ENCODE peak calls at places on chromosome X, in eight cellular contexts. O is left lung, P is heart right ventricle, K is GM12865, C is endodermal cell, L is neural progenitor cell, H is WERI-Rb-1, Y is lower lobe of right lung. J is an unnamed sample.

GRCh38 chrX:118347131-118347530 is 1.2 kb downstream of the WDR44 start:
- DNase-seq in O (no peak), P (no peak), K (peak), C (no peak), L (peak), H (no peak), Y (no peak), J (peak)

GRCh38 chrX:45903781-45904201 is 641.4 kb downstream of the ZNF674 start:
- DNase-seq in O (no peak), P (no peak), K (no peak), C (peak), L (peak), H (no peak), Y (no peak), J (peak)

GRCh38 chrX:124217289-124218251 is 114.9 kb upstream of the TEX13D start:
- DNase-seq in O (no peak), P (no peak), K (peak), C (peak), L (peak), H (no peak), Y (no peak), J (peak)

GRCh38 chrX:142068365-142068764 is 136.7 kb downstream of the MAGEC2 start:
- DNase-seq in O (no peak), P (no peak), K (no peak), C (no peak), L (no peak), H (no peak), Y (no peak), J (peak)

GRCh38 chrX:23699636-23700194 is 32.4 kb downstream of the PRDX4 start:
- DNase-seq in O (no peak), P (peak), K (no peak), C (peak), L (peak), H (no peak), Y (no peak), J (no peak)

GRCh38 chrX:105662248-105662647 is 160.1 kb upstream of the NRK start:
- DNase-seq in O (no peak), P (no peak), K (no peak), C (no peak), L (no peak), H (no peak), Y (no peak), J (peak)

GRCh38 chrX:133922390-133922772 is 63.0 kb downstream of the GPC3 start:
- DNase-seq in O (no peak), P (no peak), K (peak), C (no peak), L (no peak), H (no peak), Y (no peak), J (no peak)

GRCh38 chrX:23634181-23634580 is 33.1 kb upstream of the PRDX4 start:
- DNase-seq in O (no peak), P (no peak), K (peak), C (no peak), L (no peak), H (no peak), Y (no peak), J (peak)

GRCh38 chrX:39650883-39651282 is 446.9 kb downstream of the BCOR start:
- DNase-seq in O (no peak), P (no peak), K (no peak), C (no peak), L (no peak), H (no peak), Y (no peak), J (no peak)

GRCh38 chrX:37998586-37999267 is 7.6 kb upstream of the SYTL5 start:
- DNase-seq in O (no peak), P (no peak), K (no peak), C (no peak), L (no peak), H (no peak), Y (no peak), J (peak)

GRCh38 chrX:44873415-44874270 is 655 bp downstream of the KDM6A start:
- DNase-seq in O (peak), P (peak), K (peak), C (peak), L (peak), H (peak), Y (peak), J (peak)

GRCh38 chrX:133881893-133882292 is 103.5 kb downstream of the GPC3 start:
- DNase-seq in O (no peak), P (no peak), K (no peak), C (peak), L (peak), H (no peak), Y (no peak), J (no peak)

GRCh38 chrX:2647627-2648026 is 43.5 kb upstream of the CD99 start:
- DNase-seq in O (no peak), P (no peak), K (no peak), C (no peak), L (no peak), H (no peak), Y (no peak), J (no peak)

GRCh38 chrX:72306085-72306801 is 529 bp upstream of the CITED1 start:
- DNase-seq in O (no peak), P (no peak), K (no peak), C (peak), L (peak), H (peak), Y (no peak), J (peak)

GRCh38 chrX:70995338-70995737 is 64.4 kb upstream of the SLC7A3 start:
- DNase-seq in O (no peak), P (no peak), K (no peak), C (no peak), L (no peak), H (no peak), Y (no peak), J (no peak)

GRCh38 chrX:4182010-4182806 is 468.8 kb upstream of the PRKX start:
- DNase-seq in O (no peak), P (no peak), K (no peak), C (peak), L (no peak), H (no peak), Y (no peak), J (no peak)

GRCh38 chrX:103376118-103376978 is at the start of gene BEX3:
- DNase-seq in O (peak), P (peak), K (peak), C (peak), L (peak), H (peak), Y (peak), J (peak)

GRCh38 chrX:138777230-138777629 is 65.7 kb upstream of the FGF13 start:
- DNase-seq in O (no peak), P (no peak), K (no peak), C (peak), L (peak), H (no peak), Y (no peak), J (no peak)

GRCh38 chrX:120452131-120452530 is 17.0 kb downstream of the LAMP2 start:
- DNase-seq in O (no peak), P (no peak), K (peak), C (peak), L (peak), H (peak), Y (no peak), J (peak)

GRCh38 chrX:46967547-46967946 is 55.3 kb downstream of the JADE3 start:
- DNase-seq in O (no peak), P (no peak), K (peak), C (no peak), L (no peak), H (no peak), Y (no peak), J (peak)

GRCh38 chrX:154600962-154601374 is 16.0 kb downstream of the CTAG1A start:
- DNase-seq in O (no peak), P (no peak), K (no peak), C (no peak), L (no peak), H (peak), Y (no peak), J (peak)

GRCh38 chrX:40508560-40508959 is 72.2 kb upstream of the ATP6AP2 start:
- DNase-seq in O (no peak), P (no peak), K (no peak), C (no peak), L (no peak), H (no peak), Y (no peak), J (no peak)

GRCh38 chrX:51743179-51743957 is at the start of gene GSPT2:
- DNase-seq in O (peak), P (peak), K (peak), C (peak), L (peak), H (no peak), Y (peak), J (peak)

GRCh38 chrX:23782455-23782854 is 518 bp upstream of the SAT1 start:
- DNase-seq in O (no peak), P (no peak), K (no peak), C (no peak), L (no peak), H (no peak), Y (no peak), J (no peak)

GRCh38 chrX:3393581-3394111 is 47.2 kb upstream of the MXRA5 start:
- DNase-seq in O (no peak), P (no peak), K (no peak), C (peak), L (no peak), H (no peak), Y (no peak), J (no peak)

GRCh38 chrX:1207496-1208025 is 4.9 kb downstream of the CRLF2 start:
- DNase-seq in O (no peak), P (no peak), K (peak), C (no peak), L (no peak), H (no peak), Y (no peak), J (no peak)

GRCh38 chrX:1215123-1215823 is 2.8 kb upstream of the CRLF2 start:
- DNase-seq in O (no peak), P (no peak), K (peak), C (no peak), L (no peak), H (no peak), Y (no peak), J (no peak)

GRCh38 chrX:1213971-1214370 is 1.5 kb upstream of the CRLF2 start:
- DNase-seq in O (no peak), P (no peak), K (no peak), C (no peak), L (no peak), H (no peak), Y (no peak), J (no peak)

GRCh38 chrX:1212532-1212931 is at the start of gene CRLF2:
- DNase-seq in O (no peak), P (no peak), K (peak), C (peak), L (no peak), H (no peak), Y (no peak), J (no peak)

GRCh38 chrX:1210844-1211243 is 1.6 kb downstream of the CRLF2 start:
- DNase-seq in O (no peak), P (no peak), K (no peak), C (no peak), L (no peak), H (no peak), Y (no peak), J (no peak)
- TF ChIP-seq CTCF in O (no peak), P (no peak), K (no peak), C (no peak), L (no peak), H (no peak), Y (no peak), J (no peak)

DNA sequence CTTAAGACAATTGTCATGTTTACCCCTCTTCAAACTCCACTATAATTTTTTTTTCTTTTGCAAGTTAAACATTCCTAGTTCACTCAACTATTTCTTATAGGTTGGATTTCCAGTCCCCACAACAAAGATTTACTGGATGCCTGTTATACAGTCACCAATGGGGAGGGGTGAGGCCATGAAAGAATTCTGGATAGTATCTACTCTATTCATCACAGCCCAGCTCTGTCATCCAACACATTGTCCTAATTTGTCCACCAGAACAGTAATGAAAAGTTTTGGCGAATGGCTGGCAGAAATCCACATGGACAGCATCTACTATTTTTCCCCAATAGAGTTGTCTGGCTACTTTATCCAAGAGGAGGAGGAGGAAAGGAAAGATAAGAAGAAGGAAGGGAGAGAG is 192.7 kb upstream of the S100G start:
- DNase-seq in O (no peak), P (no peak), K (no peak), C (no peak), L (no peak), H (no peak), Y (no peak), J (no peak)
- H3K4me3 ChIP-seq in O (no peak), P (no peak), K (no peak), C (no peak), L (no peak), H (no peak), Y (no peak), J (no peak)

DNA sequence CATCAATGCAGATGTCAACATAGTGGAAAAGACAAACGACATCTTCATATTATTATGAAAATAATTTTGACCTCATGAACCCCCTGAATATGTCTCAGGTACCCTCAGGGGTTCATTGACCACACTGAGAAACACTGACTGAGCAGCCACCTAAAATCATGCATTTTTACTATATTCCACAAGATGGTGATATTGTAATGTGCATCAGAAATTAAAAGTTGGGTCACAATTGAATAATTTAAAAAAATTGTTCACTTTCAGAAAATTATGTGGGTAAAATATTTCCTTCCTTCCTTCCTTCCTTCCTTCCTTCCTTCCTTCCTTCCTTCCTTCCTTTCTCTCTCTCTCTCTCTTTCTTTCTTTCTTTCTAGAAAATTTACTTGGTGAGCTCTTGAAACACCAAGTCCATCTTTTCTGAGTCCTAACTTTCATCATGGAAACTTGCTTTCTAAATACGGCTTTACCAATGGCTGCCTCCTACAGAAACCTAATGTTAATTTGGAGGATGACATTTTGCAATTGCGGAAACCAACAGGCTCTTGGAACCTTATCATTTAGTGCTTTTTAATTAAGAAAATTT is 103.6 kb downstream of the RTL3 start:
- DNase-seq in O (no peak), P (no peak), K (peak), C (no peak), L (no peak), H (no peak), Y (no peak), J (no peak)
- TF ChIP-seq CTCF in O (no peak), P (peak), K (peak), C (peak), L (peak), H (no peak), Y (peak), J (peak)

DNA sequence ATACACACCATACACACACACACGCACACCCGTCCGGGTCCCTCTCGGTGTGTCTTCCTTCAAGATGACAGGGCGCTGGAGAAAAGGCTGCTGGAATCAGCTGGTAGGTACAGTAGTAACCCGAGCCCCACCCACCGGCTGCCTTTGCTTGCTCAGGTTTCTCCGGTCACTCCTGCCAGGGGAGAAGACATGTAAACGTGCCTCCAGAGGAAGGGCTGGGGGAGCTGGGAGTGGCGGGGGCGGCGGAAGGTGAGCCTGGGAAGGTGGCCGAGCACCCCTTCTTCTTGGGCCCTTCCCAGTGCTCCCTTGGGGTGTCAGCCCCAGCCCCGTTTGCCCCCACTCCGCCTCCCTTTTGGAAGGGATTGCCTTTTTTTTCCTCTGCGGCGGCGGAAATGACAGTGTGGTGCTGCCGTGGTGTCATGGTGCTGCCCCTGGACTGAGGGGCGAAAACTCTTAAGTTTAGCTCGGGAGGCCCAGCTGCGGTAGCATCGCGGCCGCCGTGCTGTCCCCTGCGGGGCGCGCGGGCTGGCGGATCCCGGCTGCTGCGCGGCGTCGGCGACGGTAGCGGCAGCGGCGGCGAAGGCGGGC is at the start of gene MID2:
- DNase-seq in O (peak), P (peak), K (peak), C (peak), L (peak), H (peak), Y (peak), J (peak)
- H3K4me3 ChIP-seq in O (peak), P (peak), K (peak), C (peak), L (peak), H (peak), Y (peak), J (peak)

GRCh38 chrX:95629737-95630136 is 1054.9 kb upstream of the DIAPH2 start:
- DNase-seq in O (no peak), P (no peak), K (no peak), C (no peak), L (peak), H (no peak), Y (no peak), J (no peak)
- TF ChIP-seq CTCF in O (no peak), P (no peak), K (no peak), C (no peak), L (no peak), H (no peak), Y (no peak), J (no peak)

DNA sequence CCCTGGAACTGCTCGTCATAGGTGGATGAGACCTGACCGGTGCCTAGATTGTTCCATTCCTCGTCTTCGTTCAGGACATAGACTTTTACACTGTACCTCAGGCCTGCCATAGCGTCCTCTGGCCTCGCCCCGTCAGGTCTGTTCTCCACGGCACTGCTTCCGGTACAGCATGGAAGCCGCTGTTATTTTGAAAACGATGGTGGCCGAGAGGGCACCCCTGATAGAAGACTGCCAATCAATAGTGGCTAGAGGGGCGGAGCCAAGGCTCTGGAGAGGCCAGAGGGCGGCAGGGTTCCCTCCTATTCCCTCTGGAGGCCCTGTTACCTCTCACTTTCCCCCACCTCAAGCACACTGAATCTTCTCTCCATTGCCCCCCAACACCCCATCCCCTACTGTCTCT is at the start of gene PPP4R3C:
- DNase-seq in O (no peak), P (no peak), K (no peak), C (no peak), L (no peak), H (no peak), Y (no peak), J (no peak)
- H3K4me3 ChIP-seq in O (no peak), P (no peak), K (no peak), C (no peak), L (no peak), H (no peak), Y (no peak), J (no peak)

DNA sequence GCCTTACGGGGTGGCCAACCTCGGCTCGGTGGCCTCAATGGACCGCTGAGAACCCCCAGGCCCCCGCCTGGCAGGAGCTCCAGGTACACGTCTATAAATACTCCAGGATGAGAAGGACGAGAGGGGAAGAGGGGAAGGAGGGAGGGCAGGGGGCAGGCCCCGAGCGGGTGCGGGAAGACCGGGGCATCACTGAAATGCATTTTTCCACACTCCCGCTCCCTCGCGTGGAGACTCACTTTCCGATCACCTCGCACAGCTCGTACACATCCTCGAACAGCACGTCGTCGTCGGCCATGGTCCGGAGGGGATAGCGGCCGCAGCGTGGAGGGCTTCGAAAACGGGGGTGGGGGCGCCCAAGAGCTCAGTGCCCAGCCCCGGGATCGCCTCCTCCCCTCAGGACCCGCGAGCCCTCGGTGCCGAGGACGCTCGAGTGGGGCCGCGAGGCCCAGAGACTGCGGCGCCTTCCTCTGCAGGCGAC is 621 bp downstream of the CASK start:
- DNase-seq in O (peak), P (peak), K (peak), C (peak), L (peak), H (peak), Y (peak), J (peak)
- TF ChIP-seq CTCF in O (no peak), P (no peak), K (no peak), C (peak), L (peak), H (peak), Y (no peak), J (no peak)

GRCh38 chrX:69504626-69505612 is 793 bp downstream of the NALF2 start:
- DNase-seq in O (no peak), P (no peak), K (no peak), C (peak), L (peak), H (no peak), Y (no peak), J (no peak)

GRCh38 chrX:69503835-69504625 is at the start of gene NALF2:
- DNase-seq in O (no peak), P (peak), K (peak), C (peak), L (peak), H (peak), Y (peak), J (peak)

GRCh38 chrX:69506617-69507499 is 2.7 kb downstream of the NALF2 start:
- DNase-seq in O (no peak), P (no peak), K (no peak), C (peak), L (no peak), H (no peak), Y (no peak), J (peak)

GRCh38 chrX:69507500-69507789 is 3.3 kb downstream of the NALF2 start:
- DNase-seq in O (no peak), P (no peak), K (no peak), C (peak), L (no peak), H (no peak), Y (no peak), J (no peak)

GRCh38 chrX:69505772-69506616 is 1.9 kb downstream of the NALF2 start:
- DNase-seq in O (no peak), P (no peak), K (no peak), C (peak), L (peak), H (no peak), Y (no peak), J (peak)
- H3K4me3 ChIP-seq in O (no peak), P (peak), K (no peak), C (peak), L (peak), H (peak), Y (no peak), J (no peak)

GRCh38 chrX:16465081-16465876 is 184.7 kb upstream of the S100G start:
- DNase-seq in O (no peak), P (no peak), K (no peak), C (no peak), L (no peak), H (no peak), Y (no peak), J (peak)
- TF ChIP-seq CTCF in O (no peak), P (no peak), K (no peak), C (no peak), L (no peak), H (no peak), Y (no peak), J (no peak)

GRCh38 chrX:151175283-151176062 is 911 bp upstream of the GPR50 start:
- DNase-seq in O (no peak), P (no peak), K (no peak), C (peak), L (peak), H (no peak), Y (no peak), J (no peak)
- H3K4me3 ChIP-seq in O (no peak), P (no peak), K (no peak), C (peak), L (peak), H (no peak), Y (no peak), J (no peak)